ENCODE peak calls at places on chromosome 9, in four cellular contexts. I is SK-N-SH, Z is hepatocyte, J is testis. W is an unnamed sample. For H3K9me3 and H3K4me1, the result is how much of the 10 kb centered on the place peaks cover.

GRCh38 chr9:128175102-128175563 is 15.1 kb downstream of the BBLN start:
- DNase-seq in I (no peak), Z (no peak), J (no peak), W (no peak)

GRCh38 chr9:137321726-137322361 is 19.8 kb upstream of the NRARP start:
- DNase-seq in I (no peak), J (peak), Z (no peak), W (no peak)

GRCh38 chr9:28539432-28539831 is 966.2 kb upstream of the C9orf72 start:
- DNase-seq in Z (no peak), J (no peak), I (no peak), W (no peak)

GRCh38 chr9:123438321-123438720 is 82.3 kb downstream of the CRB2 start:
- DNase-seq in Z (no peak), I (no peak), J (no peak), W (no peak)

GRCh38 chr9:83218411-83219090 is 155.6 kb upstream of the RASEF start:
- DNase-seq in Z (no peak), J (no peak), I (no peak), W (no peak)

GRCh38 chr9:130265431-130266235 is at the start of gene HMCN2:
- DNase-seq in J (no peak), Z (peak), I (peak), W (peak)

GRCh38 chr9:86735772-86736458 is 211.4 kb downstream of the GAS1 start:
- DNase-seq in I (no peak), J (no peak), Z (no peak), W (no peak)

GRCh38 chr9:21810388-21810787 is 8.0 kb downstream of the MTAP start:
- DNase-seq in I (no peak), Z (no peak), J (no peak), W (no peak)

GRCh38 chr9:100011062-100011681 is 87.6 kb downstream of the ERP44 start:
- DNase-seq in I (peak), Z (peak), J (peak), W (no peak)

GRCh38 chr9:115633099-115633498 is 515.1 kb upstream of the TNC start:
- DNase-seq in J (no peak), I (no peak), Z (no peak), W (no peak)

GRCh38 chr9:133106511-133107244 is 14.4 kb downstream of the RALGDS start:
- DNase-seq in I (no peak), J (no peak), Z (no peak), W (peak)

GRCh38 chr9:18672706-18673105 is 198.8 kb downstream of the ADAMTSL1 start:
- DNase-seq in J (no peak), Z (no peak), I (no peak), W (no peak)

GRCh38 chr9:99509900-99510299 is 287.8 kb downstream of the SEC61B start:
- DNase-seq in J (no peak), I (peak), Z (no peak), W (no peak)

GRCh38 chr9:127388037-127388855 is 8.7 kb upstream of the SLC2A8 start:
- DNase-seq in I (no peak), J (peak), Z (peak), W (no peak)

GRCh38 chr9:113056191-113057106 is at the start of gene ZFP37:
- DNase-seq in I (peak), J (peak), Z (peak), W (peak)

GRCh38 chr9:35746583-35746982 is 2.4 kb downstream of the GBA2 start:
- DNase-seq in J (no peak), Z (peak), I (no peak), W (no peak)

GRCh38 chr9:20015427-20015931 is 226.6 kb upstream of the SLC24A2 start:
- DNase-seq in I (no peak), Z (no peak), J (no peak), W (no peak)

GRCh38 chr9:93994132-93994531 is 39.0 kb upstream of the BARX1 start:
- DNase-seq in I (no peak), Z (no peak), J (no peak), W (no peak)

GRCh38 chr9:6272229-6272597 is 56.0 kb upstream of the TPD52L3 start:
- DNase-seq in J (peak), I (no peak), Z (peak), W (no peak)

GRCh38 chr9:6444108-6444507 is 31.1 kb downstream of the UHRF2 start:
- DNase-seq in Z (no peak), I (no peak), J (no peak), W (no peak)

GRCh38 chr9:69976165-69976564 is 67.5 kb upstream of the MAMDC2 start:
- DNase-seq in Z (no peak), I (no peak), J (no peak), W (no peak)

GRCh38 chr9:81979196-81979595 is 9.4 kb upstream of the SPATA31D1 start:
- DNase-seq in I (no peak), Z (no peak), J (no peak), W (no peak)

GRCh38 chr9:129627556-129628492 is 1.9 kb downstream of the NTMT1 start:
- DNase-seq in Z (no peak), I (no peak), J (no peak), W (no peak)

GRCh38 chr9:130847306-130848217 is 12.5 kb downstream of the ABL1 start:
- DNase-seq in J (peak), I (peak), Z (peak), W (peak)

GRCh38 chr9:117779760-117780159 is 75.6 kb downstream of the TLR4 start:
- DNase-seq in I (peak), J (no peak), Z (no peak), W (no peak)

GRCh38 chr9:110058304-110058953 is 149.5 kb downstream of the C9orf152 start:
- DNase-seq in J (peak), I (peak), Z (peak), W (peak)

GRCh38 chr9:136790640-136791465 is at the start of gene TMEM141:
- DNase-seq in Z (peak), I (peak), J (peak), W (peak)

GRCh38 chr9:25677301-25678146 is 720 bp downstream of the TUSC1 start:
- DNase-seq in Z (peak), J (peak), I (peak), W (peak)

GRCh38 chr9:127739614-127740322 is 4.7 kb upstream of the TOR2A start:
- DNase-seq in J (peak), Z (no peak), I (no peak), W (peak)

GRCh38 chr9:69876981-69877380 is 56.4 kb downstream of the CFAP95 start:
- DNase-seq in Z (no peak), J (no peak), I (no peak), W (no peak)

GRCh38 chr9:107251756-107252322 is 31.2 kb upstream of the RAD23B start:
- DNase-seq in I (peak), J (peak), Z (peak), W (peak)

GRCh38 chr9:89686134-89686533 is 81.3 kb downstream of the GADD45G start:
- DNase-seq in I (no peak), J (peak), Z (peak), W (no peak)

GRCh38 chr9:132411091-132411508 is 1.1 kb downstream of the CFAP77 start:
- DNase-seq in I (peak), Z (peak), J (peak), W (peak)

GRCh38 chr9:28970241-28970654 is 1397.0 kb upstream of the C9orf72 start:
- DNase-seq in I (no peak), Z (no peak), J (no peak), W (no peak)

GRCh38 chr9:91681461-91682305 is 258.1 kb upstream of the NFIL3 start:
- DNase-seq in J (peak), Z (peak), I (peak), W (peak)

GRCh38 chr9:128911529-128912035 is 9.2 kb upstream of the PHYHD1 start:
- DNase-seq in I (no peak), J (no peak), Z (no peak), W (peak)

GRCh38 chr9:3880851-3881250 is 355.1 kb upstream of the RFX3 start:
- DNase-seq in I (no peak), Z (no peak), J (no peak), W (no peak)

GRCh38 chr9:70020217-70020616 is 23.4 kb upstream of the MAMDC2 start:
- DNase-seq in Z (peak), J (no peak), I (no peak), W (no peak)

GRCh38 chr9:98222885-98223640 is 30.6 kb upstream of the CORO2A start:
- DNase-seq in J (no peak), I (no peak), Z (no peak), W (no peak)

DNA sequence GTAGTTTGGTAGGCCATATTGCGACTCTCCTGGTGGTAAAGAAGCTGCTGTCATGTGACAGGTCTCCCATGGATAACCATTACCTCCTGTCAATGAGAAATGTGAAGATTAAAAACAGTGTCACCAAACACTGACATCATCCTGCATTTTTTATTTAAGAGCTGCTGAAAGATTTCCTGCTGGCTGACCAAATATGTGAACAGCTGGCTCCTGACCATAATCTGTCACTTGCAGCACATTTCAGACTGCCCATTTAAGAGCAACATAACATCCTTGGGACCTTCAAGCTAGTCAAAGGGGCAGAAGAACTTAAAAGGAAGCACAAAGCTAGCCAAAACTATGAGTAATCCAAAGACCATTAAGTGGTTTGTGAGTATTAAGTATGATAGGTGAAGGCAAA is 288.0 kb downstream of the IZUMO3 start:
- DNase-seq in J (no peak), I (no peak), Z (no peak), W (no peak)
- H3K9me3 ChIP-seq in J (under half), I (under half), Z (under half), W (under half)

GRCh38 chr9:134962065-134962997 is 44.6 kb upstream of the FCN1 start:
- DNase-seq in Z (no peak), J (no peak), I (no peak), W (peak)
- TF ChIP-seq CTCF in Z (no peak), J (no peak), I (no peak), W (no peak)

GRCh38 chr9:126151671-126152050 is 175.0 kb upstream of the MVB12B start:
- DNase-seq in I (peak), J (peak), Z (no peak), W (no peak)

GRCh38 chr9:126149661-126150060 is 177.0 kb upstream of the MVB12B start:
- DNase-seq in I (peak), Z (no peak), J (peak), W (no peak)

GRCh38 chr9:126148994-126149393 is 177.6 kb upstream of the MVB12B start:
- DNase-seq in I (no peak), J (no peak), Z (no peak), W (no peak)

GRCh38 chr9:126151031-126151670 is 175.5 kb upstream of the MVB12B start:
- DNase-seq in Z (no peak), J (peak), I (peak), W (no peak)

DNA sequence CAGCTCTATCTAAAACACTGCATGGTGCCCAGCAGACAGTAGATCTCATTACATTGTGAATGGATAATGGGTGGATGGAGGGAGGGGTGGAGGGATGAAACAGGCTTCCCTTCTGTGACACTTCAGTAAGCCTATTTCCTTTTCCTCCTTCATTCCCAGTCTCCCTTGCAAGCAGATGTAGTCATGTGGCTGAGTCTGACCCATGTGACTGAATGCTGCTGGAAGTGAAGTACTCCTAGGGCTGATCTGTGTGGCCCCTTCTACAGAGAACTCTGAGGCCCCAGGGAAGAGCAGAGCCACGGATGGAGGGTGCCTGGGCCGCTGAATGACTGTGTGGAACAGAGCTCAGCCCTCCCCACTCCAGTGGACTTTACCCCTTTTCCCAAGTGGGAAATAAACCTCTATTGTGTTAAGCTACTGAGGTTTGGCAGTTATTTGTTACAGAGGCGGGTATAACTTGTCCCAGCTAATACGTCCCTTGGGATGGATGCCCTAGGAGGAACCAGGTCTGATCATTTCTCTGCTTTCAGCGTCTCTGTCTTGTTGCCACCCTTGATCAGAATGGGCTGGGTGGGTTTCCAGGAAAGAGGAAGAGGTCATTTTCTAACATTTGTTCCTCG is 176.1 kb upstream of the MVB12B start:
- DNase-seq in Z (no peak), I (peak), J (peak), W (no peak)
- H3K4me1 ChIP-seq in Z (under half), I (under half), J (under half), W (under half)

DNA sequence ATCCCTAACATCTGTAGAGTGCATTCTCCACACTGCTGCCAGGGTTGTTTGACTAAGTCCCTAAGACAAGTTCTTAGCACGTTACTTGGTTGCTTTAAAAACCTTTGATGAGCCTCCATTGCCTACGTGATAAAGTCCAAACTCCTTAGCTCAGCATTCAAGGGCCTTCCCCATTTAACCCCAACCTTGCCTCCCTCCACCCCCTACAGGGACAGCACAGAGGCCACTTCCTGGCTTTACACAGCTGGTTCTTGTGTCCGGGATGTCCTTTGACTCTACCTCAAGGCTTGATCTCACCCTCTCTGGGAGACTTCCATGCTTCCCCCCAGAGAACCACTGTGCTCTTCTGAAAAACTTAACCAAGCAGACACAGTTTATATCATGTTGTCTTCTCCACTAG is 29.4 kb downstream of the FAM240B start:
- DNase-seq in I (no peak), Z (peak), J (no peak), W (no peak)
- H3K9me3 ChIP-seq in I (under half), Z (under half), J (under half), W (under half)

GRCh38 chr9:111407813-111408212 is 76.4 kb downstream of the ECPAS start:
- DNase-seq in I (no peak), Z (no peak), J (no peak), W (no peak)

GRCh38 chr9:111414406-111414805 is 69.8 kb downstream of the ECPAS start:
- DNase-seq in J (peak), I (no peak), Z (no peak), W (no peak)

GRCh38 chr9:111413996-111414395 is 70.2 kb downstream of the ECPAS start:
- DNase-seq in I (no peak), J (no peak), Z (no peak), W (no peak)

GRCh38 chr9:111412280-111412679 is 71.9 kb downstream of the ECPAS start:
- DNase-seq in J (peak), Z (no peak), I (no peak), W (no peak)

DNA sequence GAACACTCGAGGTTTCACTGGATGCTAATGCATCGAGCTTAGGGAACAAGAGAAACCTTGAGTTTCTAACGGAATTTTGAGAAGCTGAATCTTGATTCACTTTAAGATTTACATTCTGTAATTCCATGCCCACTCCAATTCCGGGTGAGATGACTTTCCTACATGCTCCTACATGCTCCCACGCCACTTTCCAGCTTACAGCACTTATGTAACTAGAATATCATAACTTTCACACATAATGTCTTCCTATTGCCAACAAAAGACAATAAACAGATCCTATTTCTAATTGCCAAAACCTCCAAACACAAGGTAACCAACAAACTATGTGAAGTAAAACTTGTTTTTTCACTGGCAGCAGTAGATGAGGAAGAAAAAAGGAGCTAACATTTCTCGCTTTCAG is 72.9 kb downstream of the ECPAS start:
- DNase-seq in J (no peak), I (no peak), Z (no peak), W (no peak)
- TF ChIP-seq CTCF in J (no peak), I (no peak), Z (no peak), W (no peak)

W was measured in psoas muscle.